ENCODE peak calls at places on chromosomes 1 and 21, in four cellular contexts. D, V, K and G are unnamed samples.

GRCh38 chr1:41356752-41357151 is 4.5 kb upstream of the FOXO6 start:
- DNase-seq in K (no peak), D (no peak), V (no peak), G (no peak)

GRCh38 chr1:115538579-115538978 is 103.2 kb upstream of the VANGL1 start:
- DNase-seq in D (no peak), V (no peak), K (no peak), G (no peak)

GRCh38 chr1:119784127-119784781 is 15.5 kb upstream of the HMGCS2 start:
- DNase-seq in K (no peak), V (no peak), D (no peak), G (no peak)

GRCh38 chr1:31792116-31792515 is 23.7 kb downstream of the SPOCD1 start:
- DNase-seq in K (no peak), D (no peak), V (no peak), G (no peak)

GRCh38 chr1:4600615-4601460 is 53.6 kb upstream of the AJAP1 start:
- DNase-seq in K (no peak), V (no peak), D (no peak), G (no peak)

GRCh38 chr1:213284626-213285025 is 233.6 kb downstream of the RPS6KC1 start:
- DNase-seq in V (peak; percentile 73), K (no peak), D (no peak), G (no peak)

GRCh38 chr1:61869691-61870109 is 127.4 kb downstream of the PATJ start:
- DNase-seq in K (no peak), V (no peak), D (no peak), G (peak; percentile 6)

GRCh38 chr1:233340031-233340555 is 12.6 kb downstream of the MAP3K21 start:
- DNase-seq in V (no peak), D (no peak), K (no peak), G (no peak)

GRCh38 chr1:232589809-232590741 is 39.9 kb downstream of the SIPA1L2 start:
- DNase-seq in V (no peak), D (no peak), K (no peak), G (no peak)

GRCh38 chr1:160907976-160908375 is 23.0 kb upstream of the ITLN1 start:
- DNase-seq in V (no peak), K (no peak), D (no peak), G (no peak)

GRCh38 chr1:190738321-190738720 is 260.7 kb upstream of the BRINP3 start:
- DNase-seq in V (peak; percentile 1), D (no peak), K (no peak), G (no peak)

GRCh38 chr1:204647114-204647804 is 38.3 kb downstream of the LRRN2 start:
- DNase-seq in D (no peak), K (peak; percentile 83), V (peak; percentile 61), G (peak; percentile 78)

GRCh38 chr1:161929137-161929536 is 94.5 kb downstream of the OLFML2B start:
- DNase-seq in K (no peak), V (no peak), D (no peak), G (no peak)

GRCh38 chr1:101238681-101239094 is 1.9 kb downstream of the S1PR1 start:
- DNase-seq in K (peak; percentile 83), D (peak; percentile 73), V (peak; percentile 90), G (peak; percentile 78)

GRCh38 chr1:201883786-201884185 is 4.9 kb upstream of the SHISA4 start:
- DNase-seq in D (no peak), K (no peak), V (peak; percentile 57), G (peak; percentile 18)

GRCh38 chr1:173451981-173452380 is 25.2 kb upstream of the PRDX6 start:
- DNase-seq in D (no peak), V (no peak), K (no peak), G (no peak)

GRCh38 chr1:177249231-177249630 is 78.5 kb downstream of the BRINP2 start:
- DNase-seq in D (no peak), V (no peak), K (no peak), G (no peak)

GRCh38 chr21:35594905-35595304 is 465.4 kb downstream of the SETD4 start:
- DNase-seq in V (no peak), D (no peak), K (no peak), G (no peak)

GRCh38 chr1:153483776-153484175 is 23.3 kb upstream of the S100A7 start:
- DNase-seq in V (no peak), K (peak; percentile 70), D (no peak), G (peak; percentile 84)

GRCh38 chr1:204468206-204468605 is 26.4 kb downstream of the PIK3C2B start:
- DNase-seq in D (no peak), K (no peak), V (no peak), G (no peak)

GRCh38 chr1:188489336-188490112 is 1660.8 kb downstream of the PLA2G4A start:
- DNase-seq in V (peak; percentile 42), K (no peak), D (no peak), G (no peak)

GRCh38 chr1:174230399-174230798 is 71.1 kb downstream of the RABGAP1L start:
- DNase-seq in K (no peak), V (no peak), D (no peak), G (no peak)

GRCh38 chr1:234553241-234554156 is 56.5 kb downstream of the IRF2BP2 start:
- DNase-seq in D (no peak), V (peak; percentile 83), K (no peak), G (no peak)

GRCh38 chr1:218476385-218476784 is 131.2 kb downstream of the TGFB2 start:
- DNase-seq in V (peak; percentile 86), D (no peak), K (no peak), G (no peak)

GRCh38 chr1:177771688-177772087 is 198.2 kb downstream of the SEC16B start:
- DNase-seq in K (no peak), D (no peak), V (no peak), G (no peak)

GRCh38 chr1:247435026-247435770 is 19.2 kb downstream of the NLRP3 start:
- DNase-seq in K (no peak), V (no peak), D (no peak), G (no peak)

GRCh38 chr1:11499825-11500331 is 20.9 kb downstream of the DISP3 start:
- DNase-seq in K (no peak), D (no peak), V (no peak), G (peak; percentile 74)

GRCh38 chr1:46801323-46802055 is 2.6 kb downstream of the CYP4B1 start:
- DNase-seq in K (no peak), D (no peak), V (no peak), G (no peak)

GRCh38 chr1:47399138-47399840 is 16.8 kb upstream of the FOXE3 start:
- DNase-seq in V (no peak), K (no peak), D (no peak), G (no peak)

GRCh38 chr1:245684111-245684510 is 529.3 kb downstream of the KIF26B start:
- DNase-seq in D (no peak), K (no peak), V (no peak), G (peak; percentile 21)

GRCh38 chr1:174800221-174800791 is 199.4 kb upstream of the CACYBP start:
- DNase-seq in V (no peak), K (no peak), D (no peak), G (no peak)

GRCh38 chr1:13901041-13901440 is 201.1 kb downstream of the PRDM2 start:
- DNase-seq in V (no peak), D (no peak), K (no peak), G (no peak)

GRCh38 chr1:233079586-233079985 is 129.2 kb downstream of the NTPCR start:
- DNase-seq in K (no peak), D (no peak), V (no peak), G (peak; percentile 13)

GRCh38 chr21:28699591-28700259 is 293.0 kb downstream of the LTN1 start:
- DNase-seq in D (no peak), K (no peak), V (no peak), G (no peak)

GRCh38 chr1:86339421-86339820 is 56.7 kb downstream of the ODF2L start:
- DNase-seq in V (no peak), D (no peak), K (no peak), G (no peak)

GRCh38 chr1:14946567-14947285 is 206.8 kb upstream of the TMEM51 start:
- DNase-seq in V (peak; percentile 79), D (no peak), K (no peak), G (no peak)

GRCh38 chr1:87318056-87318650 is 10.5 kb upstream of the LMO4 start:
- DNase-seq in V (no peak), D (no peak), K (no peak), G (no peak)

GRCh38 chr1:152034654-152035405 is 2.0 kb downstream of the S100A11 start:
- DNase-seq in V (peak; percentile 64), K (peak; percentile 78), D (peak; percentile 66), G (peak; percentile 81)